ENCODE peak calls at places on chromosomes 13 and 19, in five cellular contexts. One of them, this sample, is unnamed.

GRCh38 chr13:113915786-113916329 is 52.0 kb upstream of the GAS6 start:
- DNase-seq in K562: no peak
- DNase-seq in GM12878: no peak
- DNase-seq in HepG2: no peak
- DNase-seq in H1: no peak
- DNase-seq in this sample: no peak

GRCh38 chr13:99258210-99258860 is at the start of gene GPR18:
- DNase-seq in K562: no peak
- DNase-seq in HepG2: no peak
- DNase-seq in H1: no peak
- DNase-seq in GM12878: peak; percentile 67
- DNase-seq in this sample: no peak

GRCh38 chr19:3980353-3981251 is 4.7 kb downstream of the EEF2 start:
- DNase-seq in HepG2: no peak
- DNase-seq in K562: no peak
- DNase-seq in GM12878: no peak
- DNase-seq in H1: no peak
- DNase-seq in this sample: no peak

GRCh38 chr13:39484506-39485313 is 118.3 kb downstream of the LHFPL6 start:
- DNase-seq in GM12878: no peak
- DNase-seq in H1: no peak
- DNase-seq in HepG2: no peak
- DNase-seq in K562: no peak
- DNase-seq in this sample: no peak

GRCh38 chr19:32748497-32748896 is 28.9 kb downstream of the TDRD12 start:
- DNase-seq in HepG2: peak; percentile 12
- DNase-seq in GM12878: no peak
- DNase-seq in K562: peak; percentile 39
- DNase-seq in H1: no peak
- DNase-seq in this sample: peak; percentile 36

GRCh38 chr19:30719991-30720329 is 347.8 kb downstream of the ZNF536 start:
- DNase-seq in GM12878: no peak
- DNase-seq in H1: no peak
- DNase-seq in HepG2: no peak
- DNase-seq in K562: no peak
- DNase-seq in this sample: no peak

GRCh38 chr19:45798995-45799517 is 6.4 kb upstream of the DMWD start:
- DNase-seq in K562: peak; percentile 74
- DNase-seq in GM12878: peak; percentile 23
- DNase-seq in HepG2: peak; percentile 31
- DNase-seq in H1: no peak
- DNase-seq in this sample: peak; percentile 68

GRCh38 chr13:88840085-88840484 is 1168.9 kb downstream of the SLITRK5 start:
- DNase-seq in K562: no peak
- DNase-seq in H1: no peak
- DNase-seq in HepG2: no peak
- DNase-seq in GM12878: no peak
- DNase-seq in this sample: no peak

GRCh38 chr13:73717632-73718031 is 416.6 kb downstream of the KLF12 start:
- DNase-seq in HepG2: no peak
- DNase-seq in H1: no peak
- DNase-seq in GM12878: no peak
- DNase-seq in K562: no peak
- DNase-seq in this sample: no peak

GRCh38 chr19:46753420-46754155 is 7.3 kb upstream of the STRN4 start:
- DNase-seq in HepG2: peak; percentile 48
- DNase-seq in K562: peak; percentile 74
- DNase-seq in GM12878: no peak
- DNase-seq in H1: no peak
- DNase-seq in this sample: peak; percentile 64

GRCh38 chr19:4559569-4559968 is at the start of gene SEMA6B:
- DNase-seq in K562: no peak
- DNase-seq in H1: no peak
- DNase-seq in HepG2: no peak
- DNase-seq in GM12878: no peak
- DNase-seq in this sample: no peak

GRCh38 chr13:81051873-81052272 is 710.9 kb upstream of the SPRY2 start:
- DNase-seq in GM12878: no peak
- DNase-seq in HepG2: no peak
- DNase-seq in K562: no peak
- DNase-seq in H1: no peak
- DNase-seq in this sample: no peak

GRCh38 chr13:49996166-49996915 is 501 bp upstream of the TRIM13 start:
- DNase-seq in H1: peak; percentile 60
- DNase-seq in K562: peak; percentile 88
- DNase-seq in GM12878: peak; percentile 39
- DNase-seq in HepG2: peak; percentile 56
- DNase-seq in this sample: peak; percentile 91

GRCh38 chr19:5951338-5951861 is 26.5 kb downstream of the RANBP3 start:
- DNase-seq in GM12878: no peak
- DNase-seq in H1: no peak
- DNase-seq in K562: no peak
- DNase-seq in HepG2: no peak
- DNase-seq in this sample: no peak

GRCh38 chr13:99382428-99383133 is 75.4 kb upstream of the GPR183 start:
- DNase-seq in HepG2: no peak
- DNase-seq in H1: no peak
- DNase-seq in K562: no peak
- DNase-seq in GM12878: no peak
- DNase-seq in this sample: no peak

GRCh38 chr13:92317066-92317465 is 909.5 kb upstream of the GPC6 start:
- DNase-seq in H1: no peak
- DNase-seq in K562: no peak
- DNase-seq in HepG2: no peak
- DNase-seq in GM12878: no peak
- DNase-seq in this sample: no peak

GRCh38 chr19:10603873-10604459 is 16.9 kb upstream of the AP1M2 start:
- DNase-seq in K562: no peak
- DNase-seq in H1: no peak
- DNase-seq in GM12878: peak; percentile 70
- DNase-seq in HepG2: no peak
- DNase-seq in this sample: no peak

GRCh38 chr13:77674802-77675201 is 22.7 kb upstream of the SLAIN1 start:
- DNase-seq in H1: no peak
- DNase-seq in HepG2: no peak
- DNase-seq in K562: no peak
- DNase-seq in GM12878: no peak
- DNase-seq in this sample: no peak

GRCh38 chr13:113769881-113770280 is 10.9 kb downstream of the TMEM255B start:
- DNase-seq in HepG2: no peak
- DNase-seq in H1: no peak
- DNase-seq in K562: no peak
- DNase-seq in GM12878: no peak
- DNase-seq in this sample: no peak

GRCh38 chr13:30422056-30422914 is at the start of gene UBE2L5:
- DNase-seq in K562: peak; percentile 65
- DNase-seq in H1: no peak
- DNase-seq in GM12878: no peak
- DNase-seq in HepG2: peak; percentile 23
- DNase-seq in this sample: peak; percentile 9

GRCh38 chr13:62779146-62779545 is 1363.5 kb upstream of the PCDH20 start:
- DNase-seq in HepG2: no peak
- DNase-seq in H1: no peak
- DNase-seq in GM12878: no peak
- DNase-seq in K562: no peak
- DNase-seq in this sample: no peak
- TF ChIP-seq USF2 in HepG2: no peak
- TF ChIP-seq USF2 in H1: no peak
- TF ChIP-seq USF2 in GM12878: no peak
- TF ChIP-seq USF2 in K562: no peak
- TF ChIP-seq USF2 in this sample: no peak

GRCh38 chr19:54850930-54851329 is 687 bp downstream of the KIR3DL2 start:
- DNase-seq in K562: no peak
- DNase-seq in GM12878: no peak
- DNase-seq in HepG2: no peak
- DNase-seq in H1: no peak
- DNase-seq in this sample: no peak
- TF ChIP-seq KDM1A in K562: no peak
- TF ChIP-seq KDM1A in GM12878: no peak
- TF ChIP-seq KDM1A in HepG2: no peak
- TF ChIP-seq KDM1A in H1: no peak
- TF ChIP-seq KDM1A in this sample: no peak

DNA sequence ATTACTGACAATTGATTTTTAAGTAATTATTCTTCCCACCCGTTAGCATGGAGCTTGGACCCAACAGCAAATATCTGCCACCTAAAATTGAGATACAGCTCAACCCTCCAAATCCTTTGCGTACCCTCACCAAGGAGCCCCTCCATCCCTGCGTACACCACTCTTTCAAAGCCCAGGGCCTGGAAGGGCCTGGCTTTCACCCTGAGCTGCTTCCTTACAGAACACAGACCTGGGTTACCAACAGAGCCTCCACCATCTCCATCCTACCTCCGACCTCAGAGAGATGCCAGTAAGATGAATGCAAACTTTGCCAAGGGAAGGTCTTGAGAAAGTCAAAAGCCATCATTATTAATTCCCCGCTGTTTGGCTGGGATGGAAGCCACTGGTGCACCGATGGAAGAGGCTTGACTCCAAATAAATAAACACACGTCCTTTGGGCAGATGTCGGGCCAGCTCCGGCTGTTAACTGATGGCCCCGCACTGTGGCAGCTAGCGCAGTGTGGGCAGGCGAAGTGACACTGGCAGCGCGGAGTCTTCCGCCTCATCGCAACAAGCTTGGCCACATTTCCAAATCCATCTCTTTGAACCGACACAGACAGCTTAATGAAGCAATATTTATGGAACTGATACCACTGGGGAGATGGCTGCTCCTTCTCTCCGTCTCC is 150.2 kb upstream of the VSTM2B start:
- DNase-seq in H1: no peak
- DNase-seq in K562: no peak
- DNase-seq in HepG2: no peak
- DNase-seq in GM12878: no peak
- DNase-seq in this sample: no peak
- TF ChIP-seq USF2 in H1: no peak
- TF ChIP-seq USF2 in K562: no peak
- TF ChIP-seq USF2 in HepG2: no peak
- TF ChIP-seq USF2 in GM12878: no peak
- TF ChIP-seq USF2 in this sample: no peak

GRCh38 chr19:21143846-21144245 is 2.0 kb downstream of the ZNF431 start:
- DNase-seq in GM12878: no peak
- DNase-seq in HepG2: no peak
- DNase-seq in H1: no peak
- DNase-seq in K562: no peak
- DNase-seq in this sample: no peak
- TF ChIP-seq KDM1A in GM12878: no peak
- TF ChIP-seq KDM1A in HepG2: no peak
- TF ChIP-seq KDM1A in H1: no peak
- TF ChIP-seq KDM1A in K562: no peak
- TF ChIP-seq KDM1A in this sample: no peak

GRCh38 chr19:28312269-28312668 is 900.7 kb downstream of the UQCRFS1 start:
- DNase-seq in H1: no peak
- DNase-seq in GM12878: no peak
- DNase-seq in K562: peak; percentile 23
- DNase-seq in HepG2: no peak
- DNase-seq in this sample: no peak

GRCh38 chr19:28318469-28319179 is 894.3 kb downstream of the UQCRFS1 start:
- DNase-seq in K562: no peak
- DNase-seq in GM12878: no peak
- DNase-seq in H1: no peak
- DNase-seq in HepG2: no peak
- DNase-seq in this sample: no peak

GRCh38 chr19:28316464-28316863 is 896.5 kb downstream of the UQCRFS1 start:
- DNase-seq in H1: no peak
- DNase-seq in K562: no peak
- DNase-seq in HepG2: no peak
- DNase-seq in GM12878: no peak
- DNase-seq in this sample: no peak

GRCh38 chr19:28313633-28314032 is 899.3 kb downstream of the UQCRFS1 start:
- DNase-seq in H1: no peak
- DNase-seq in GM12878: no peak
- DNase-seq in K562: no peak
- DNase-seq in HepG2: no peak
- DNase-seq in this sample: no peak

GRCh38 chr19:28314771-28315170 is 898.2 kb downstream of the UQCRFS1 start:
- DNase-seq in GM12878: no peak
- DNase-seq in K562: no peak
- DNase-seq in H1: no peak
- DNase-seq in HepG2: no peak
- DNase-seq in this sample: no peak
- TF ChIP-seq USF2 in GM12878: no peak
- TF ChIP-seq USF2 in K562: no peak
- TF ChIP-seq USF2 in H1: no peak
- TF ChIP-seq USF2 in HepG2: no peak
- TF ChIP-seq USF2 in this sample: no peak

GRCh38 chr13:79658333-79658975 is 177.5 kb downstream of the NDFIP2 start:
- DNase-seq in H1: no peak
- DNase-seq in HepG2: no peak
- DNase-seq in K562: no peak
- DNase-seq in GM12878: no peak
- DNase-seq in this sample: no peak
- TF ChIP-seq KDM1A in H1: no peak
- TF ChIP-seq KDM1A in HepG2: no peak
- TF ChIP-seq KDM1A in K562: no peak
- TF ChIP-seq KDM1A in GM12878: no peak
- TF ChIP-seq KDM1A in this sample: no peak

GRCh38 chr13:35499131-35500051 is 22.9 kb upstream of the MAB21L1 start:
- DNase-seq in HepG2: no peak
- DNase-seq in H1: no peak
- DNase-seq in K562: no peak
- DNase-seq in GM12878: no peak
- DNase-seq in this sample: no peak

GRCh38 chr13:35501721-35502235 is 25.3 kb upstream of the MAB21L1 start:
- DNase-seq in K562: no peak
- DNase-seq in GM12878: no peak
- DNase-seq in H1: no peak
- DNase-seq in HepG2: no peak
- DNase-seq in this sample: no peak

GRCh38 chr13:35496011-35496410 is 19.5 kb upstream of the MAB21L1 start:
- DNase-seq in HepG2: no peak
- DNase-seq in H1: no peak
- DNase-seq in K562: no peak
- DNase-seq in GM12878: no peak
- DNase-seq in this sample: no peak

GRCh38 chr13:35500071-35500595 is 23.6 kb upstream of the MAB21L1 start:
- DNase-seq in GM12878: no peak
- DNase-seq in H1: no peak
- DNase-seq in HepG2: no peak
- DNase-seq in K562: no peak
- DNase-seq in this sample: no peak

DNA sequence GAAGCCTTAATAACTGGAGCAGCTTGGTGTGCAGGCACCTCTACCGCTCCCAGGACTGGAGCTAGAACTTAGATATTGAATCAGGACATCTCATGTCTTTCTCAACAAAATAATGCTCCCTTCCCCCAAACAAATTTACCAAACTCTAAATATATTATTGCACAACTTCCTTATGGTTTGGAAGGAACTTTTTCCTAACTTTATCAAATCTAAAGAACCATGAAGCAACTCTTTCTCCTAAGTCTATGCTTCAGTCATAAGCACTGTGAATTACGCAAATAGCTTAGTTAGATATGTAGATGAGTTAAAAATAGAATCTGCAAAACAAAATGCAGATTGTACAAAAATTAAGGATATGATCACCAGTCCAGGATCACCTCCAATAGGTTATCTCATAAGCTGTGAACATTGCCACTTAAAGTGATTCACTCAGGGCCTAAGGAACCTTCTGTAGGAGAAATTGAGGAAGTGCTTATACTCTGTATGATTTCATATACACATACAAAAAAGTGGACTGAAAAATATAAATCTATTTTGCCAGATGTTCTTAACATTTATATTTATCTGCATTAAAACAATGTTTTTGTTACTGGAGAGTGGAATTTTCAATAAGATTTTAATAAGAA is 20.4 kb upstream of the MAB21L1 start:
- DNase-seq in GM12878: no peak
- DNase-seq in HepG2: no peak
- DNase-seq in K562: no peak
- DNase-seq in H1: no peak
- DNase-seq in this sample: no peak
- TF ChIP-seq USF2 in GM12878: no peak
- TF ChIP-seq USF2 in HepG2: no peak
- TF ChIP-seq USF2 in K562: no peak
- TF ChIP-seq USF2 in H1: no peak
- TF ChIP-seq USF2 in this sample: no peak